ENCODE peak calls at places on chromosomes 3 and 15, in nine cellular contexts. One of them, this sample, is unnamed. For H3K27me3, the result is how much of the 10 kb centered on the place peaks cover.

GRCh38 chr3:146218880-146219866 is 31.7 kb downstream of the PLSCR4 start:
- DNase-seq in GM23338: peak
- DNase-seq in CD4-positive, alpha-beta memory T cell: peak
- DNase-seq in thoracic aorta: no peak
- DNase-seq in lower lobe of right lung: no peak
- DNase-seq in cardiac muscle cell: peak
- DNase-seq in stomach: peak
- DNase-seq in ovary: peak
- DNase-seq in PC-9: no peak
- DNase-seq in this sample: peak

GRCh38 chr3:130925628-130926027 is 31.7 kb downstream of the ATP2C1 start:
- DNase-seq in GM23338: no peak
- DNase-seq in CD4-positive, alpha-beta memory T cell: no peak
- DNase-seq in thoracic aorta: no peak
- DNase-seq in lower lobe of right lung: no peak
- DNase-seq in cardiac muscle cell: peak
- DNase-seq in stomach: no peak
- DNase-seq in ovary: no peak
- DNase-seq in PC-9: no peak
- DNase-seq in this sample: peak

GRCh38 chr15:71496336-71496955 is 313.9 kb upstream of the NR2E3 start:
- DNase-seq in GM23338: no peak
- DNase-seq in CD4-positive, alpha-beta memory T cell: no peak
- DNase-seq in thoracic aorta: no peak
- DNase-seq in lower lobe of right lung: no peak
- DNase-seq in cardiac muscle cell: peak
- DNase-seq in stomach: no peak
- DNase-seq in ovary: no peak
- DNase-seq in PC-9: no peak
- DNase-seq in this sample: no peak

GRCh38 chr3:115768661-115769060 is 145.4 kb downstream of the GAP43 start:
- DNase-seq in GM23338: no peak
- DNase-seq in CD4-positive, alpha-beta memory T cell: no peak
- DNase-seq in thoracic aorta: no peak
- DNase-seq in lower lobe of right lung: no peak
- DNase-seq in cardiac muscle cell: no peak
- DNase-seq in stomach: no peak
- DNase-seq in ovary: no peak
- DNase-seq in PC-9: no peak
- DNase-seq in this sample: no peak

GRCh38 chr15:60421544-60421943 is 23.8 kb upstream of the ANXA2 start:
- DNase-seq in GM23338: no peak
- DNase-seq in CD4-positive, alpha-beta memory T cell: no peak
- DNase-seq in thoracic aorta: no peak
- DNase-seq in lower lobe of right lung: no peak
- DNase-seq in cardiac muscle cell: peak
- DNase-seq in stomach: no peak
- DNase-seq in ovary: no peak
- DNase-seq in PC-9: peak
- DNase-seq in this sample: no peak

GRCh38 chr3:123143669-123144411 is 57.9 kb upstream of the SEC22A start:
- DNase-seq in GM23338: peak
- DNase-seq in CD4-positive, alpha-beta memory T cell: no peak
- DNase-seq in thoracic aorta: no peak
- DNase-seq in lower lobe of right lung: no peak
- DNase-seq in cardiac muscle cell: no peak
- DNase-seq in stomach: no peak
- DNase-seq in ovary: peak
- DNase-seq in PC-9: peak
- DNase-seq in this sample: no peak

GRCh38 chr3:161323926-161324621 is 47.2 kb downstream of the SPTSSB start:
- DNase-seq in GM23338: no peak
- DNase-seq in CD4-positive, alpha-beta memory T cell: no peak
- DNase-seq in thoracic aorta: no peak
- DNase-seq in lower lobe of right lung: no peak
- DNase-seq in cardiac muscle cell: no peak
- DNase-seq in stomach: no peak
- DNase-seq in ovary: no peak
- DNase-seq in PC-9: peak
- DNase-seq in this sample: no peak

GRCh38 chr15:97081666-97082226 is 751.2 kb downstream of the NR2F2 start:
- DNase-seq in GM23338: no peak
- DNase-seq in CD4-positive, alpha-beta memory T cell: no peak
- DNase-seq in thoracic aorta: no peak
- DNase-seq in lower lobe of right lung: no peak
- DNase-seq in cardiac muscle cell: no peak
- DNase-seq in stomach: no peak
- DNase-seq in ovary: no peak
- DNase-seq in PC-9: no peak
- DNase-seq in this sample: no peak

GRCh38 chr3:174821477-174821876 is 37.7 kb upstream of the NAALADL2 start:
- DNase-seq in GM23338: no peak
- DNase-seq in CD4-positive, alpha-beta memory T cell: no peak
- DNase-seq in thoracic aorta: no peak
- DNase-seq in lower lobe of right lung: no peak
- DNase-seq in cardiac muscle cell: peak
- DNase-seq in stomach: no peak
- DNase-seq in ovary: no peak
- DNase-seq in PC-9: no peak
- DNase-seq in this sample: no peak

GRCh38 chr15:34119291-34119690 is 17.4 kb downstream of the PGBD4 start:
- DNase-seq in GM23338: no peak
- DNase-seq in CD4-positive, alpha-beta memory T cell: no peak
- DNase-seq in thoracic aorta: no peak
- DNase-seq in lower lobe of right lung: no peak
- DNase-seq in cardiac muscle cell: peak
- DNase-seq in stomach: no peak
- DNase-seq in ovary: no peak
- DNase-seq in PC-9: no peak
- DNase-seq in this sample: no peak

GRCh38 chr3:111283165-111283564 is 211.5 kb downstream of the NECTIN3 start:
- DNase-seq in GM23338: no peak
- DNase-seq in CD4-positive, alpha-beta memory T cell: no peak
- DNase-seq in thoracic aorta: no peak
- DNase-seq in lower lobe of right lung: no peak
- DNase-seq in cardiac muscle cell: no peak
- DNase-seq in stomach: no peak
- DNase-seq in ovary: no peak
- DNase-seq in PC-9: no peak
- DNase-seq in this sample: no peak

GRCh38 chr15:91939432-91939831 is 85.9 kb downstream of the SLCO3A1 start:
- DNase-seq in GM23338: no peak
- DNase-seq in CD4-positive, alpha-beta memory T cell: no peak
- DNase-seq in thoracic aorta: no peak
- DNase-seq in lower lobe of right lung: no peak
- DNase-seq in cardiac muscle cell: no peak
- DNase-seq in stomach: no peak
- DNase-seq in ovary: no peak
- DNase-seq in PC-9: no peak
- DNase-seq in this sample: no peak

GRCh38 chr3:143850877-143851276 is 2.6 kb upstream of the SLC9A9 start:
- DNase-seq in GM23338: no peak
- DNase-seq in CD4-positive, alpha-beta memory T cell: no peak
- DNase-seq in thoracic aorta: no peak
- DNase-seq in lower lobe of right lung: no peak
- DNase-seq in cardiac muscle cell: peak
- DNase-seq in stomach: no peak
- DNase-seq in ovary: no peak
- DNase-seq in PC-9: no peak
- DNase-seq in this sample: no peak

GRCh38 chr15:41577863-41578735 is 19.1 kb downstream of the TYRO3 start:
- DNase-seq in GM23338: no peak
- DNase-seq in CD4-positive, alpha-beta memory T cell: no peak
- DNase-seq in thoracic aorta: no peak
- DNase-seq in lower lobe of right lung: no peak
- DNase-seq in cardiac muscle cell: no peak
- DNase-seq in stomach: no peak
- DNase-seq in ovary: no peak
- DNase-seq in PC-9: no peak
- DNase-seq in this sample: no peak

GRCh38 chr15:73125219-73125618 is 73.0 kb downstream of the NEO1 start:
- DNase-seq in GM23338: peak
- DNase-seq in CD4-positive, alpha-beta memory T cell: no peak
- DNase-seq in thoracic aorta: no peak
- DNase-seq in lower lobe of right lung: no peak
- DNase-seq in cardiac muscle cell: no peak
- DNase-seq in stomach: no peak
- DNase-seq in ovary: no peak
- DNase-seq in PC-9: no peak
- DNase-seq in this sample: no peak

GRCh38 chr3:16365454-16366128 is 100.6 kb downstream of the OXNAD1 start:
- DNase-seq in GM23338: no peak
- DNase-seq in CD4-positive, alpha-beta memory T cell: no peak
- DNase-seq in thoracic aorta: no peak
- DNase-seq in lower lobe of right lung: no peak
- DNase-seq in cardiac muscle cell: no peak
- DNase-seq in stomach: no peak
- DNase-seq in ovary: no peak
- DNase-seq in PC-9: no peak
- DNase-seq in this sample: peak

GRCh38 chr15:64695571-64695992 is 79.8 kb downstream of the RBPMS2 start:
- DNase-seq in GM23338: no peak
- DNase-seq in CD4-positive, alpha-beta memory T cell: no peak
- DNase-seq in thoracic aorta: no peak
- DNase-seq in lower lobe of right lung: no peak
- DNase-seq in cardiac muscle cell: no peak
- DNase-seq in stomach: no peak
- DNase-seq in ovary: no peak
- DNase-seq in PC-9: no peak
- DNase-seq in this sample: peak

GRCh38 chr3:50539356-50539838 is 28.1 kb downstream of the C3orf18 start:
- DNase-seq in GM23338: peak
- DNase-seq in CD4-positive, alpha-beta memory T cell: no peak
- DNase-seq in thoracic aorta: no peak
- DNase-seq in lower lobe of right lung: no peak
- DNase-seq in cardiac muscle cell: no peak
- DNase-seq in stomach: no peak
- DNase-seq in ovary: no peak
- DNase-seq in PC-9: no peak
- DNase-seq in this sample: no peak
- H3K27me3 ChIP-seq in GM23338: under half
- H3K27me3 ChIP-seq in CD4-positive, alpha-beta memory T cell: under half
- H3K27me3 ChIP-seq in thoracic aorta: under half
- H3K27me3 ChIP-seq in lower lobe of right lung: under half
- H3K27me3 ChIP-seq in cardiac muscle cell: under half
- H3K27me3 ChIP-seq in stomach: under half
- H3K27me3 ChIP-seq in ovary: under half
- H3K27me3 ChIP-seq in PC-9: half or more
- H3K27me3 ChIP-seq in this sample: under half

DNA sequence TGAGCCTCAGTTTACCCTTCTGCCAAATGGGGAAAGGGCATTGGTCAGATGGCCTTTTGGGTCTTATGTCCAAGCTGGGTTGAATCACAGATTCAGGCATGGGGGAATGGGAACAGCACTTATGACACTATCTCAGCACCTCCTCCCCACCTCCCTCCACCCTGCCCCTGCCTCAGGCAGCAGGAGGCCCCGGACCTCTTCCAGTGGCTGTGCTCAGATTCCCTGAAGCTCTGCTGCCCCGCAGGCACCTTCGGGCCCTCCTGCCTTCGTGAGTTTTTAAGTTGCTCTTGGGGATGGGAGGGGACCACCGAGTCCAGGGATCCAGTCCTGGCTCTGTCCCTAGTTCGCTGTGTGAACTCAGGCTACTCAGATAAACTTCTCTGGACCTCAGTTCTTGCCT is 4.2 kb downstream of the CRELD1 start:
- DNase-seq in GM23338: no peak
- DNase-seq in CD4-positive, alpha-beta memory T cell: no peak
- DNase-seq in thoracic aorta: no peak
- DNase-seq in lower lobe of right lung: no peak
- DNase-seq in cardiac muscle cell: no peak
- DNase-seq in stomach: no peak
- DNase-seq in ovary: no peak
- DNase-seq in PC-9: no peak
- DNase-seq in this sample: no peak
- H3K27me3 ChIP-seq in GM23338: under half
- H3K27me3 ChIP-seq in CD4-positive, alpha-beta memory T cell: under half
- H3K27me3 ChIP-seq in thoracic aorta: under half
- H3K27me3 ChIP-seq in lower lobe of right lung: under half
- H3K27me3 ChIP-seq in cardiac muscle cell: under half
- H3K27me3 ChIP-seq in stomach: under half
- H3K27me3 ChIP-seq in ovary: under half
- H3K27me3 ChIP-seq in PC-9: under half
- H3K27me3 ChIP-seq in this sample: under half

DNA sequence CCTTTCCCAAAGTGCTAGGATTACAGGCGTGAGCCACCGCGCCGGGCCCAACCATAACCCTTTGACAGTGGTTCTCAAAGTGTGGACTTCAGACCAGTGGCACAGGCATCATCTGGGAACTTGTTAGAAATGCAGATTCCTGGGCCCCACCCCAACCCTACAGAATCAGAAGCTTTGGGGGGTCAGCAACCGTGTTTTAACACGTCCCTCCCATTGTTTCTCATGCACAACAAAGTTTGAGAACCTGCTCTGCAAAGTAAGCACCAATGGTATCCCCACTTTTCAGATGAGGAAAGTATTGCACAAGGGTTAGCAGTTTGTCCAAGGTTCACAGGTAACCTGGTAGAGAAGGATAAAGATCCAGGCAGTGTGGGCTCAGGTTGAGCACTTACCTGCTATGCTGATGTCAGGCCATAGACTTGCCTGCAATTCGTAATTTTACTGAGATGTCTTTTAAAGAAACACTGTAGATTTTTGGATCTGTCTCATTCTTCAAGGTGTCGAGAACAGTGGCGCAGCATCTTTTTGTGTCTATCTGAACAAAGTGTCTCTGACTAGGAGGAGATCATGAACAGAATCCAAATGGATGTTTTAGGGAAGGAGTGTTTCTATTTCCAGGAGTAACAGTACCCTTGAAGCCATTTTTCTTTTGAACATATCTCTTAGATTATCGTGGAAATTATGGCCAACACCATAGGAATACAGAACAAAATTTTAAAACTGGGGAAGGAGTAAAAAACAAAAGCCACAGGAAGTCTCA is 2.5 kb downstream of the GXYLT2 start:
- DNase-seq in GM23338: no peak
- DNase-seq in CD4-positive, alpha-beta memory T cell: no peak
- DNase-seq in thoracic aorta: no peak
- DNase-seq in lower lobe of right lung: no peak
- DNase-seq in cardiac muscle cell: no peak
- DNase-seq in stomach: no peak
- DNase-seq in ovary: peak
- DNase-seq in PC-9: no peak
- DNase-seq in this sample: no peak
- H3K27me3 ChIP-seq in GM23338: under half
- H3K27me3 ChIP-seq in CD4-positive, alpha-beta memory T cell: under half
- H3K27me3 ChIP-seq in thoracic aorta: under half
- H3K27me3 ChIP-seq in lower lobe of right lung: under half
- H3K27me3 ChIP-seq in cardiac muscle cell: under half
- H3K27me3 ChIP-seq in stomach: under half
- H3K27me3 ChIP-seq in ovary: under half
- H3K27me3 ChIP-seq in PC-9: under half
- H3K27me3 ChIP-seq in this sample: under half

DNA sequence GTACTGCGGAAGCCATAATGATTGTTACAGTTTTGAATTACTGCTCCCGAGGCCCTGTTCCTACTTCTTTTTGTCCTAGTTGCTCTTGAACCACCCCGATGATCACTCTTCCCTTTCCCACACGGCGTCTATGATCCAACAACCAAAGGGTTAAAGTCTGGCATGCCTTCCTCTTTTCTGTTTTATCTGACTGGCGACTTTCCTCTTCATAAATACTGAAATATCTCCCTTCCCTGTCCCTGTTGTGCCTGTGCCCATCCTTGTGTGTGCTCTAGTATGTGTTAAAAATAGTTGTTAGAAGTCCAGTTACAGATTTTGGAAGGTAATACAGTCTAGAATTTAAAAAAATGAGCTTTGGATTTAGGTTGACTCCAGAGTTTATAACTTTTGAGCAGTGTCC is 83.6 kb downstream of the AKAP13 start:
- DNase-seq in GM23338: no peak
- DNase-seq in CD4-positive, alpha-beta memory T cell: no peak
- DNase-seq in thoracic aorta: no peak
- DNase-seq in lower lobe of right lung: no peak
- DNase-seq in cardiac muscle cell: no peak
- DNase-seq in stomach: no peak
- DNase-seq in ovary: no peak
- DNase-seq in PC-9: no peak
- DNase-seq in this sample: no peak
- H3K27me3 ChIP-seq in GM23338: under half
- H3K27me3 ChIP-seq in CD4-positive, alpha-beta memory T cell: under half
- H3K27me3 ChIP-seq in thoracic aorta: under half
- H3K27me3 ChIP-seq in lower lobe of right lung: under half
- H3K27me3 ChIP-seq in cardiac muscle cell: under half
- H3K27me3 ChIP-seq in stomach: under half
- H3K27me3 ChIP-seq in ovary: under half
- H3K27me3 ChIP-seq in PC-9: under half
- H3K27me3 ChIP-seq in this sample: under half

This sample was measured in Karpas-422.